ENCODE peak calls at places on chromosome 2, in seven cellular contexts. One of them, this sample, is unnamed.

GRCh38 chr2:135063210-135063609 is 11.1 kb downstream of the RAB3GAP1 start:
- DNase-seq in adrenal gland: no peak
- DNase-seq in tibial nerve: no peak
- DNase-seq in esophagus squamous epithelium: no peak
- DNase-seq in Calu3: no peak
- DNase-seq in sigmoid colon: no peak
- DNase-seq in bronchial epithelial cell: no peak
- DNase-seq in this sample: no peak

GRCh38 chr2:168699834-168700417 is 102.5 kb upstream of the NOSTRIN start:
- DNase-seq in Calu3: no peak
- DNase-seq in esophagus squamous epithelium: no peak
- DNase-seq in adrenal gland: peak; percentile 95
- DNase-seq in tibial nerve: peak; percentile 82
- DNase-seq in sigmoid colon: peak; percentile 97
- DNase-seq in bronchial epithelial cell: no peak
- DNase-seq in this sample: peak; percentile 30

GRCh38 chr2:120939595-120940318 is 204.1 kb downstream of the GLI2 start:
- DNase-seq in tibial nerve: no peak
- DNase-seq in esophagus squamous epithelium: no peak
- DNase-seq in Calu3: no peak
- DNase-seq in bronchial epithelial cell: peak; percentile 88
- DNase-seq in adrenal gland: no peak
- DNase-seq in sigmoid colon: no peak
- DNase-seq in this sample: no peak

GRCh38 chr2:239405071-239405470 is 4.3 kb upstream of the HDAC4 start:
- DNase-seq in sigmoid colon: no peak
- DNase-seq in tibial nerve: no peak
- DNase-seq in adrenal gland: no peak
- DNase-seq in esophagus squamous epithelium: no peak
- DNase-seq in Calu3: no peak
- DNase-seq in bronchial epithelial cell: no peak
- DNase-seq in this sample: no peak

GRCh38 chr2:217438821-217439220 is 564.0 kb downstream of the TNS1 start:
- DNase-seq in bronchial epithelial cell: no peak
- DNase-seq in Calu3: no peak
- DNase-seq in esophagus squamous epithelium: no peak
- DNase-seq in adrenal gland: no peak
- DNase-seq in sigmoid colon: no peak
- DNase-seq in tibial nerve: no peak
- DNase-seq in this sample: no peak

GRCh38 chr2:231711677-231712461 is 3.5 kb downstream of the PTMA start:
- DNase-seq in sigmoid colon: no peak
- DNase-seq in tibial nerve: no peak
- DNase-seq in Calu3: no peak
- DNase-seq in bronchial epithelial cell: no peak
- DNase-seq in adrenal gland: no peak
- DNase-seq in esophagus squamous epithelium: no peak
- DNase-seq in this sample: no peak

GRCh38 chr2:9030882-9031645 is 27.6 kb upstream of the MBOAT2 start:
- DNase-seq in sigmoid colon: no peak
- DNase-seq in adrenal gland: no peak
- DNase-seq in tibial nerve: no peak
- DNase-seq in bronchial epithelial cell: peak; percentile 62
- DNase-seq in esophagus squamous epithelium: no peak
- DNase-seq in Calu3: no peak
- DNase-seq in this sample: no peak

GRCh38 chr2:48398285-48399135 is 131.4 kb upstream of the STON1 start:
- DNase-seq in adrenal gland: no peak
- DNase-seq in Calu3: no peak
- DNase-seq in tibial nerve: no peak
- DNase-seq in esophagus squamous epithelium: no peak
- DNase-seq in sigmoid colon: no peak
- DNase-seq in bronchial epithelial cell: peak; percentile 35
- DNase-seq in this sample: no peak

GRCh38 chr2:127049927-127050802 is 56.8 kb downstream of the BIN1 start:
- DNase-seq in esophagus squamous epithelium: no peak
- DNase-seq in sigmoid colon: peak; percentile 78
- DNase-seq in tibial nerve: no peak
- DNase-seq in bronchial epithelial cell: peak; percentile 5
- DNase-seq in adrenal gland: peak; percentile 50
- DNase-seq in Calu3: peak; percentile 78
- DNase-seq in this sample: no peak

GRCh38 chr2:174902491-174903242 is 102.5 kb downstream of the CHN1 start:
- DNase-seq in esophagus squamous epithelium: no peak
- DNase-seq in adrenal gland: no peak
- DNase-seq in Calu3: no peak
- DNase-seq in tibial nerve: no peak
- DNase-seq in bronchial epithelial cell: no peak
- DNase-seq in sigmoid colon: no peak
- DNase-seq in this sample: no peak

GRCh38 chr2:227655454-227655853 is 11.2 kb upstream of the SCYGR5 start:
- DNase-seq in bronchial epithelial cell: peak; percentile 94
- DNase-seq in sigmoid colon: no peak
- DNase-seq in adrenal gland: peak; percentile 75
- DNase-seq in esophagus squamous epithelium: no peak
- DNase-seq in Calu3: peak; percentile 9
- DNase-seq in tibial nerve: no peak
- DNase-seq in this sample: no peak

GRCh38 chr2:218270721-218271486 is 585 bp downstream of the PNKD start:
- DNase-seq in tibial nerve: no peak
- DNase-seq in Calu3: no peak
- DNase-seq in sigmoid colon: no peak
- DNase-seq in esophagus squamous epithelium: no peak
- DNase-seq in adrenal gland: peak; percentile 57
- DNase-seq in bronchial epithelial cell: peak; percentile 50
- DNase-seq in this sample: no peak

GRCh38 chr2:142973160-142973821 is 95.8 kb downstream of the KYNU start:
- DNase-seq in sigmoid colon: no peak
- DNase-seq in adrenal gland: no peak
- DNase-seq in tibial nerve: no peak
- DNase-seq in bronchial epithelial cell: peak; percentile 88
- DNase-seq in Calu3: no peak
- DNase-seq in esophagus squamous epithelium: no peak
- DNase-seq in this sample: no peak

GRCh38 chr2:235171511-235172130 is 219.8 kb downstream of the SH3BP4 start:
- DNase-seq in esophagus squamous epithelium: no peak
- DNase-seq in tibial nerve: no peak
- DNase-seq in adrenal gland: peak; percentile 61
- DNase-seq in bronchial epithelial cell: peak; percentile 19
- DNase-seq in Calu3: no peak
- DNase-seq in sigmoid colon: no peak
- DNase-seq in this sample: no peak

GRCh38 chr2:15729709-15730544 is 138.3 kb downstream of the DDX1 start:
- DNase-seq in adrenal gland: peak; percentile 46
- DNase-seq in bronchial epithelial cell: no peak
- DNase-seq in tibial nerve: no peak
- DNase-seq in sigmoid colon: no peak
- DNase-seq in Calu3: no peak
- DNase-seq in esophagus squamous epithelium: no peak
- DNase-seq in this sample: no peak

GRCh38 chr2:238449909-238450417 is 23.2 kb downstream of the ASB1 start:
- DNase-seq in bronchial epithelial cell: no peak
- DNase-seq in esophagus squamous epithelium: no peak
- DNase-seq in adrenal gland: peak; percentile 93
- DNase-seq in Calu3: peak; percentile 16
- DNase-seq in sigmoid colon: peak; percentile 90
- DNase-seq in tibial nerve: peak; percentile 69
- DNase-seq in this sample: no peak

GRCh38 chr2:161152302-161152701 is 7.9 kb upstream of the TANK start:
- DNase-seq in sigmoid colon: no peak
- DNase-seq in adrenal gland: no peak
- DNase-seq in tibial nerve: no peak
- DNase-seq in esophagus squamous epithelium: no peak
- DNase-seq in Calu3: no peak
- DNase-seq in bronchial epithelial cell: no peak
- DNase-seq in this sample: no peak

GRCh38 chr2:50491541-50492114 is 540.3 kb downstream of the NRXN1 start:
- DNase-seq in bronchial epithelial cell: peak; percentile 45
- DNase-seq in adrenal gland: no peak
- DNase-seq in Calu3: peak; percentile 52
- DNase-seq in sigmoid colon: no peak
- DNase-seq in esophagus squamous epithelium: no peak
- DNase-seq in tibial nerve: no peak
- DNase-seq in this sample: no peak

GRCh38 chr2:218605438-218605837 is 2.3 kb upstream of the PLCD4 start:
- DNase-seq in tibial nerve: no peak
- DNase-seq in sigmoid colon: no peak
- DNase-seq in bronchial epithelial cell: no peak
- DNase-seq in esophagus squamous epithelium: no peak
- DNase-seq in Calu3: peak; percentile 36
- DNase-seq in adrenal gland: no peak
- DNase-seq in this sample: no peak

GRCh38 chr2:213980883-213981282 is 430.0 kb upstream of the VWC2L start:
- DNase-seq in Calu3: no peak
- DNase-seq in sigmoid colon: no peak
- DNase-seq in esophagus squamous epithelium: no peak
- DNase-seq in tibial nerve: no peak
- DNase-seq in adrenal gland: no peak
- DNase-seq in bronchial epithelial cell: peak; percentile 15
- DNase-seq in this sample: no peak

GRCh38 chr2:138274421-138275291 is 226.9 kb upstream of the SPOPL start:
- DNase-seq in adrenal gland: no peak
- DNase-seq in Calu3: peak; percentile 39
- DNase-seq in bronchial epithelial cell: peak; percentile 74
- DNase-seq in tibial nerve: no peak
- DNase-seq in esophagus squamous epithelium: no peak
- DNase-seq in sigmoid colon: no peak
- DNase-seq in this sample: no peak

GRCh38 chr2:3302751-3303582 is 74.7 kb downstream of the EIPR1 start:
- DNase-seq in bronchial epithelial cell: no peak
- DNase-seq in adrenal gland: peak; percentile 85
- DNase-seq in Calu3: no peak
- DNase-seq in tibial nerve: no peak
- DNase-seq in sigmoid colon: no peak
- DNase-seq in esophagus squamous epithelium: no peak
- DNase-seq in this sample: no peak

GRCh38 chr2:22893773-22894517 is 491.0 kb upstream of the KLHL29 start:
- DNase-seq in sigmoid colon: no peak
- DNase-seq in esophagus squamous epithelium: no peak
- DNase-seq in Calu3: no peak
- DNase-seq in bronchial epithelial cell: no peak
- DNase-seq in tibial nerve: no peak
- DNase-seq in adrenal gland: no peak
- DNase-seq in this sample: no peak

GRCh38 chr2:138201326-138201725 is 237.1 kb downstream of the HNMT start:
- DNase-seq in Calu3: no peak
- DNase-seq in adrenal gland: no peak
- DNase-seq in bronchial epithelial cell: peak; percentile 40
- DNase-seq in sigmoid colon: no peak
- DNase-seq in esophagus squamous epithelium: no peak
- DNase-seq in tibial nerve: no peak
- DNase-seq in this sample: no peak

GRCh38 chr2:217804786-217805678 is 197.8 kb downstream of the TNS1 start:
- DNase-seq in adrenal gland: peak; percentile 28
- DNase-seq in sigmoid colon: peak; percentile 62
- DNase-seq in bronchial epithelial cell: no peak
- DNase-seq in esophagus squamous epithelium: no peak
- DNase-seq in tibial nerve: no peak
- DNase-seq in Calu3: no peak
- DNase-seq in this sample: no peak

GRCh38 chr2:231900975-231901374 is 25.2 kb downstream of the NPPC start:
- DNase-seq in Calu3: no peak
- DNase-seq in tibial nerve: no peak
- DNase-seq in sigmoid colon: peak; percentile 30
- DNase-seq in adrenal gland: no peak
- DNase-seq in esophagus squamous epithelium: no peak
- DNase-seq in bronchial epithelial cell: no peak
- DNase-seq in this sample: no peak

GRCh38 chr2:71482055-71482454 is 28.7 kb downstream of the DYSF start:
- DNase-seq in bronchial epithelial cell: no peak
- DNase-seq in adrenal gland: no peak
- DNase-seq in sigmoid colon: peak; percentile 39
- DNase-seq in esophagus squamous epithelium: no peak
- DNase-seq in Calu3: no peak
- DNase-seq in tibial nerve: no peak
- DNase-seq in this sample: no peak
- TF ChIP-seq CTCF in bronchial epithelial cell: no peak
- TF ChIP-seq CTCF in adrenal gland: no peak
- TF ChIP-seq CTCF in sigmoid colon: no peak
- TF ChIP-seq CTCF in esophagus squamous epithelium: no peak
- TF ChIP-seq CTCF in Calu3: no peak
- TF ChIP-seq CTCF in tibial nerve: no peak
- TF ChIP-seq CTCF in this sample: no peak

GRCh38 chr2:42809876-42810125 is 17.4 kb upstream of the HAAO start:
- DNase-seq in bronchial epithelial cell: no peak
- DNase-seq in tibial nerve: peak; percentile 65
- DNase-seq in sigmoid colon: peak; percentile 95
- DNase-seq in Calu3: peak; percentile 89
- DNase-seq in esophagus squamous epithelium: no peak
- DNase-seq in adrenal gland: peak; percentile 90
- DNase-seq in this sample: no peak
- TF ChIP-seq CTCF in bronchial epithelial cell: no peak
- TF ChIP-seq CTCF in tibial nerve: peak; percentile 23
- TF ChIP-seq CTCF in sigmoid colon: peak; percentile 26
- TF ChIP-seq CTCF in Calu3: peak; percentile 43
- TF ChIP-seq CTCF in esophagus squamous epithelium: no peak
- TF ChIP-seq CTCF in adrenal gland: peak; percentile 29
- TF ChIP-seq CTCF in this sample: peak; percentile 31

DNA sequence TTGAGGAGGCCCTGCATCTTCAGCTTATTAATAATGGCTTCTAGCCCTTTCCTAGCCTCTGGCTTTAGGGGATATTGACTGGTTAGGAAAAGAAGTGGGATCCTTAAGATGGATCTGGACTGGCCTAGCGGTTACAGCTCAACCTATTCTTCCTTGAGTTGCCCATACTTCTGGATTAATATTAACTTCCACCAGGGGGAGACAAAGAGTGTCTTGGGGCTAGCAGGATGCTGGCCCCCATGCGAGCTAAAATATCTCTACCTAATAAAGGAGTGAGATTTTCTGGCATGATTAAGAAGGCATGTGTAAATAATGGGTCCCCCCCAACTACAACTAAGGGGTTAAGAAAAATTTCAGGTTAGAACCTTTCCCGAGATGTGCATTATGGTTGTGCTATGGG is 23.2 kb upstream of the PLA2R1 start:
- DNase-seq in adrenal gland: no peak
- DNase-seq in tibial nerve: no peak
- DNase-seq in bronchial epithelial cell: no peak
- DNase-seq in Calu3: no peak
- DNase-seq in esophagus squamous epithelium: no peak
- DNase-seq in sigmoid colon: no peak
- DNase-seq in this sample: no peak
- TF ChIP-seq CTCF in adrenal gland: no peak
- TF ChIP-seq CTCF in tibial nerve: no peak
- TF ChIP-seq CTCF in bronchial epithelial cell: no peak
- TF ChIP-seq CTCF in Calu3: peak; percentile 25
- TF ChIP-seq CTCF in esophagus squamous epithelium: no peak
- TF ChIP-seq CTCF in sigmoid colon: no peak
- TF ChIP-seq CTCF in this sample: no peak

DNA sequence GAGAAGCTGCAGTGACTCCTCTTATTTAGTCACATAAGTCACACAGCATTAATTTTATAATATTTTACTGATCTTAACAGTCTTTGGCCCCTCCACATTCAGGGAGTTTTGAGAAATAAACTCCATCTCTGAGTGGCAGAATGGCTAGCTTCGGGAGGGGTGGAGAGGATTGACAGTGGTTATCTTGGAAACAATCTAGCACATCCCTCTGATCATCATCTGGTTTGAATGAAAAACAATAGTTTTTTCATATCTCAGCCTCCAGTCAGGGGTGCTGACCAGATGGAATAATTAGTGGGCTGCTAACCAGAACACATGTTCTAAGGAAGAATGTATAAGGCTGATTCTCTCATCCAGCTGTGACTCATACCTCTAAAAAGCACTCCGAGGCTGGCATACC is 477.5 kb downstream of the DPP10 start:
- DNase-seq in tibial nerve: no peak
- DNase-seq in sigmoid colon: no peak
- DNase-seq in Calu3: no peak
- DNase-seq in bronchial epithelial cell: no peak
- DNase-seq in esophagus squamous epithelium: no peak
- DNase-seq in adrenal gland: no peak
- DNase-seq in this sample: no peak
- TF ChIP-seq CTCF in tibial nerve: no peak
- TF ChIP-seq CTCF in sigmoid colon: no peak
- TF ChIP-seq CTCF in Calu3: no peak
- TF ChIP-seq CTCF in bronchial epithelial cell: no peak
- TF ChIP-seq CTCF in esophagus squamous epithelium: no peak
- TF ChIP-seq CTCF in adrenal gland: no peak
- TF ChIP-seq CTCF in this sample: no peak